ENCODE peak calls at places on chromosomes 7 and 10, in four cellular contexts. One of them, this sample, is unnamed.

GRCh38 chr7:137592232-137592896 is 248.8 kb upstream of the PTN start:
- DNase-seq in body of pancreas: peak
- DNase-seq in psoas muscle: no peak
- DNase-seq in mammary epithelial cell: peak
- DNase-seq in this sample: peak

GRCh38 chr10:98363188-98363587 is 51.8 kb downstream of the PYROXD2 start:
- DNase-seq in body of pancreas: no peak
- DNase-seq in psoas muscle: no peak
- DNase-seq in mammary epithelial cell: no peak
- DNase-seq in this sample: no peak

GRCh38 chr7:111082351-111082750 is 8.6 kb upstream of the LRRN3 start:
- DNase-seq in body of pancreas: no peak
- DNase-seq in psoas muscle: no peak
- DNase-seq in mammary epithelial cell: no peak
- DNase-seq in this sample: peak

GRCh38 chr7:86980223-86980622 is 79.2 kb downstream of the ELAPOR2 start:
- DNase-seq in body of pancreas: no peak
- DNase-seq in psoas muscle: no peak
- DNase-seq in mammary epithelial cell: no peak
- DNase-seq in this sample: no peak

GRCh38 chr7:139709460-139709859 is 68.3 kb downstream of the HIPK2 start:
- DNase-seq in body of pancreas: no peak
- DNase-seq in psoas muscle: no peak
- DNase-seq in mammary epithelial cell: no peak
- DNase-seq in this sample: peak

GRCh38 chr10:91974960-91975359 is 51.4 kb downstream of the BTAF1 start:
- DNase-seq in body of pancreas: no peak
- DNase-seq in psoas muscle: no peak
- DNase-seq in mammary epithelial cell: peak
- DNase-seq in this sample: peak

GRCh38 chr7:27774717-27775328 is 34.9 kb downstream of the TAX1BP1 start:
- DNase-seq in body of pancreas: no peak
- DNase-seq in psoas muscle: no peak
- DNase-seq in mammary epithelial cell: peak
- DNase-seq in this sample: peak

GRCh38 chr7:47374538-47374937 is 207.4 kb downstream of the TNS3 start:
- DNase-seq in body of pancreas: no peak
- DNase-seq in psoas muscle: no peak
- DNase-seq in mammary epithelial cell: no peak
- DNase-seq in this sample: no peak

GRCh38 chr10:104589431-104589830 is 51.7 kb upstream of the SORCS3 start:
- DNase-seq in body of pancreas: no peak
- DNase-seq in psoas muscle: no peak
- DNase-seq in mammary epithelial cell: peak
- DNase-seq in this sample: peak

GRCh38 chr7:139526578-139527544 is 3.4 kb downstream of the CLEC2L start:
- DNase-seq in body of pancreas: no peak
- DNase-seq in psoas muscle: no peak
- DNase-seq in mammary epithelial cell: no peak
- DNase-seq in this sample: peak

GRCh38 chr10:132588301-132589013 is 50.9 kb downstream of the INPP5A start:
- DNase-seq in body of pancreas: no peak
- DNase-seq in psoas muscle: no peak
- DNase-seq in mammary epithelial cell: no peak
- DNase-seq in this sample: peak

GRCh38 chr10:58384536-58384998 is 643 bp upstream of the TFAM start:
- DNase-seq in body of pancreas: no peak
- DNase-seq in psoas muscle: no peak
- DNase-seq in mammary epithelial cell: no peak
- DNase-seq in this sample: no peak

GRCh38 chr10:86969421-86970041 is 1.2 kb downstream of the ADIRF start:
- DNase-seq in body of pancreas: no peak
- DNase-seq in psoas muscle: peak
- DNase-seq in mammary epithelial cell: peak
- DNase-seq in this sample: peak
- H3K4me3 ChIP-seq in body of pancreas: no peak
- H3K4me3 ChIP-seq in psoas muscle: peak
- H3K4me3 ChIP-seq in mammary epithelial cell: peak
- H3K4me3 ChIP-seq in this sample: peak

GRCh38 chr10:28542728-28543127 is 9.8 kb downstream of the WAC start:
- DNase-seq in body of pancreas: no peak
- DNase-seq in psoas muscle: no peak
- DNase-seq in mammary epithelial cell: no peak
- DNase-seq in this sample: no peak

GRCh38 chr10:28545967-28546644 is 13.2 kb downstream of the WAC start:
- DNase-seq in body of pancreas: no peak
- DNase-seq in psoas muscle: no peak
- DNase-seq in mammary epithelial cell: no peak
- DNase-seq in this sample: no peak

GRCh38 chr10:28540145-28540544 is 7.2 kb downstream of the WAC start:
- DNase-seq in body of pancreas: no peak
- DNase-seq in psoas muscle: no peak
- DNase-seq in mammary epithelial cell: no peak
- DNase-seq in this sample: no peak

GRCh38 chr10:28544058-28544457 is 11.1 kb downstream of the WAC start:
- DNase-seq in body of pancreas: no peak
- DNase-seq in psoas muscle: no peak
- DNase-seq in mammary epithelial cell: no peak
- DNase-seq in this sample: no peak

DNA sequence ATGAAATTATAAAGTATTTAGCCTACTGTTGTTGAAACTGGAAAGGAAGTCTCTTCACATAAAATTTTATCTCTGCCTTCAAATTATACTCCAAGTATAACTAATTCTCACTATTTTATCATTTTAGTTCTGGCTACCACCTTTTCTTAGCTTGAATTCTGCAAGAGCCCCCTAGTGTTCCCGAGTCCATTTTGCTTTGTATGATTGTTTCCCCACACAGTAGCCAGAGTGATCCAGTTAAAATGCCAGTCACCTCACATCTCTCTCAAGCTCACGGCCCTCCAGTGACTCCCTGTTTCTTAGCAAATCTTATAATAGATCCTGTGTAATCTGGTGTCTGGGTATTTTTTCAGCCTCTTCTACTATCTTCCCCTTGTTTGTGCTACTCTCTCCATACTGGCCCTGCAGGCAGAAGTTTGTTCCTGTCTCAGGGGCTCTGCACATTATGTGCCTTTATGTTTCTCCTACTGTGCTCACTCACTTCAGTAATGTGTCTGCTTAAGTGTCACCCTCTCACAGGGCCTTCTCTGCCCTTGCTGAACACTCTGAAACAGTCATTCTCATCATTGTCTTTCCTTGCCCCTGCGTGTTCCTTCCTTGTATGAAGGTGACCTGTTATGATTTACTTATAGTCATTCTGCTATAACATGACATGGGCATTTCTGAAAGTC is 8.9 kb downstream of the WAC start:
- DNase-seq in body of pancreas: no peak
- DNase-seq in psoas muscle: no peak
- DNase-seq in mammary epithelial cell: no peak
- DNase-seq in this sample: no peak
- TF ChIP-seq CTCF in body of pancreas: no peak
- TF ChIP-seq CTCF in psoas muscle: no peak
- TF ChIP-seq CTCF in mammary epithelial cell: peak
- TF ChIP-seq CTCF in this sample: no peak

GRCh38 chr7:45089314-45089891 is 634 bp upstream of the NACAD start:
- DNase-seq in body of pancreas: peak
- DNase-seq in psoas muscle: peak
- DNase-seq in mammary epithelial cell: peak
- DNase-seq in this sample: peak
- H3K4me3 ChIP-seq in body of pancreas: peak
- H3K4me3 ChIP-seq in psoas muscle: peak
- H3K4me3 ChIP-seq in mammary epithelial cell: peak
- H3K4me3 ChIP-seq in this sample: peak

GRCh38 chr7:102044641-102044983 is 227.2 kb downstream of the CUX1 start:
- DNase-seq in body of pancreas: no peak
- DNase-seq in psoas muscle: no peak
- DNase-seq in mammary epithelial cell: no peak
- DNase-seq in this sample: no peak

GRCh38 chr7:102045681-102046372 is 228.4 kb downstream of the CUX1 start:
- DNase-seq in body of pancreas: no peak
- DNase-seq in psoas muscle: no peak
- DNase-seq in mammary epithelial cell: no peak
- DNase-seq in this sample: no peak

GRCh38 chr7:102047167-102047566 is 229.7 kb downstream of the CUX1 start:
- DNase-seq in body of pancreas: no peak
- DNase-seq in psoas muscle: no peak
- DNase-seq in mammary epithelial cell: no peak
- DNase-seq in this sample: no peak

GRCh38 chr7:102046373-102047117 is 229.1 kb downstream of the CUX1 start:
- DNase-seq in body of pancreas: no peak
- DNase-seq in psoas muscle: no peak
- DNase-seq in mammary epithelial cell: no peak
- DNase-seq in this sample: peak

DNA sequence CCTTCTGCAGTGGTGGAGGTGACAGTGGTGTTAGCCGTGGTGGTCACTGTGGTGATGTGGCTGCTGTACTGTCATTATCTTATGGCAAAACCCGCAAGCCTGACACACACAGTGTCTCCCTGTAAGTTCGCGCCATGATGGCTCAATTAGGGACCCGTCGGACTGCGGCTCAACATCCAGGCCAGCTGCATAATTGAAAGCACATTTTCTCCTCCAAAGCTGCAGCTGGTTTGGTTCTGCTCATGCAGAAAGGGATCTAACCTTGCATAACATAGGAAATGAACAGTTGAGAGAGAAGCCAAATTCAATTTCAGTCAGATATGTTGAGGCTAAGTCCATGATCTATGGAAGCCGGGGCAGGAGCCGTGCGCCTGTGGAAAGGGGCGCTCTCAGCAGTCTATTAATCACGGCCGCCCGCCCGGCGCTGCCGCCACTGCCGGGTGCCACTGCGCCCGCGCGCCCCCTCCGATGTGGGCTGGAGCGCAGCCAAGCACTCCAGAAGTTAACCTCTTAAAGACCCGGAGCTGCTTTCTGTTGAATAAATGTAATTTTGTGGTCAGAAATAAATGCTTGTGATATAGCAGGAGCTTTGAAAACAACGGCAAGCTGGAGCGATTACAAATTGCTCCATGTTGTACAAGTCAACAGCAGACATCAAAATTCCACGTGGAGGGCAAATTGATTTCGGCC is 227.7 kb downstream of the CUX1 start:
- DNase-seq in body of pancreas: no peak
- DNase-seq in psoas muscle: peak
- DNase-seq in mammary epithelial cell: no peak
- DNase-seq in this sample: peak
- TF ChIP-seq CTCF in body of pancreas: no peak
- TF ChIP-seq CTCF in psoas muscle: no peak
- TF ChIP-seq CTCF in mammary epithelial cell: no peak
- TF ChIP-seq CTCF in this sample: no peak

GRCh38 chr7:80841566-80842478 is 77.0 kb downstream of the SEMA3C start:
- DNase-seq in body of pancreas: no peak
- DNase-seq in psoas muscle: no peak
- DNase-seq in mammary epithelial cell: no peak
- DNase-seq in this sample: no peak

GRCh38 chr7:80847027-80847426 is 71.8 kb downstream of the SEMA3C start:
- DNase-seq in body of pancreas: no peak
- DNase-seq in psoas muscle: no peak
- DNase-seq in mammary epithelial cell: peak
- DNase-seq in this sample: no peak

GRCh38 chr7:80844916-80845315 is 73.9 kb downstream of the SEMA3C start:
- DNase-seq in body of pancreas: no peak
- DNase-seq in psoas muscle: no peak
- DNase-seq in mammary epithelial cell: no peak
- DNase-seq in this sample: no peak

GRCh38 chr7:80842479-80842797 is 76.4 kb downstream of the SEMA3C start:
- DNase-seq in body of pancreas: no peak
- DNase-seq in psoas muscle: no peak
- DNase-seq in mammary epithelial cell: no peak
- DNase-seq in this sample: no peak

GRCh38 chr7:80843018-80843671 is 75.7 kb downstream of the SEMA3C start:
- DNase-seq in body of pancreas: no peak
- DNase-seq in psoas muscle: no peak
- DNase-seq in mammary epithelial cell: no peak
- DNase-seq in this sample: no peak
- H3K4me3 ChIP-seq in body of pancreas: no peak
- H3K4me3 ChIP-seq in psoas muscle: no peak
- H3K4me3 ChIP-seq in mammary epithelial cell: no peak
- H3K4me3 ChIP-seq in this sample: no peak